ENCODE peak calls at places on chromosomes 2 and 18, in ten cellular contexts. N is CD8-positive, alpha-beta T cell; Q is type B pancreatic cell; I is GM10248; W is heart left ventricle; S is activated B cell treated with CpG ODN at 0.5 μM for 24 hours; U is AG09319; T is foreskin fibroblast; M is GM20000; H is adrenal gland. O is an unnamed sample.

GRCh38 chr2:21467910-21468309 is 344.1 kb downstream of the TDRD15 start:
- DNase-seq in H (no peak), Q (no peak), W (no peak), M (no peak), S (no peak), N (no peak), I (no peak), U (no peak), T (no peak), O (no peak)

GRCh38 chr2:54122939-54123338 is 7.5 kb downstream of the ACYP2 start:
- DNase-seq in Q (no peak), I (no peak), N (no peak), T (peak), S (no peak), M (no peak), U (no peak), H (peak), W (peak), O (no peak)

GRCh38 chr2:197813093-197813787 is 8.8 kb downstream of the PLCL1 start:
- DNase-seq in N (no peak), I (peak), Q (no peak), M (peak), W (no peak), S (no peak), U (no peak), T (peak), H (no peak), O (no peak)

GRCh38 chr18:77103991-77104521 is 28.5 kb downstream of the MBP start:
- DNase-seq in Q (no peak), H (peak), W (no peak), M (no peak), I (no peak), S (no peak), U (no peak), N (no peak), T (no peak), O (no peak)

GRCh38 chr2:199458017-199458805 is 472 bp upstream of the SATB2 start:
- DNase-seq in Q (no peak), U (no peak), I (peak), M (no peak), W (peak), T (peak), H (no peak), N (no peak), S (no peak), O (no peak)

GRCh38 chr18:34592961-34593382 is 117.1 kb upstream of the DTNA start:
- DNase-seq in M (no peak), S (no peak), I (no peak), N (no peak), Q (no peak), H (peak), T (peak), U (no peak), W (peak), O (no peak)

GRCh38 chr18:34583895-34584294 is 126.2 kb upstream of the DTNA start:
- DNase-seq in S (no peak), H (no peak), W (no peak), N (no peak), M (no peak), U (no peak), I (no peak), Q (no peak), T (no peak), O (no peak)

GRCh38 chr18:47817017-47817911 is 113.2 kb downstream of the SMAD2 start:
- DNase-seq in W (no peak), S (no peak), Q (no peak), T (peak), I (no peak), N (no peak), H (no peak), U (peak), M (no peak), O (no peak)

GRCh38 chr2:30412392-30413321 is 34.4 kb upstream of the LCLAT1 start:
- DNase-seq in S (no peak), T (peak), I (no peak), H (peak), N (no peak), W (peak), Q (no peak), M (no peak), U (no peak), O (no peak)

GRCh38 chr2:39581866-39582265 is 83.9 kb upstream of the TMEM178A start:
- DNase-seq in M (no peak), H (no peak), N (no peak), U (no peak), I (no peak), T (no peak), S (no peak), Q (no peak), W (no peak), O (no peak)

GRCh38 chr2:120108049-120108448 is 95.2 kb downstream of the EPB41L5 start:
- DNase-seq in W (no peak), I (no peak), U (peak), Q (no peak), N (no peak), H (no peak), T (peak), S (no peak), M (no peak), O (no peak)

DNA sequence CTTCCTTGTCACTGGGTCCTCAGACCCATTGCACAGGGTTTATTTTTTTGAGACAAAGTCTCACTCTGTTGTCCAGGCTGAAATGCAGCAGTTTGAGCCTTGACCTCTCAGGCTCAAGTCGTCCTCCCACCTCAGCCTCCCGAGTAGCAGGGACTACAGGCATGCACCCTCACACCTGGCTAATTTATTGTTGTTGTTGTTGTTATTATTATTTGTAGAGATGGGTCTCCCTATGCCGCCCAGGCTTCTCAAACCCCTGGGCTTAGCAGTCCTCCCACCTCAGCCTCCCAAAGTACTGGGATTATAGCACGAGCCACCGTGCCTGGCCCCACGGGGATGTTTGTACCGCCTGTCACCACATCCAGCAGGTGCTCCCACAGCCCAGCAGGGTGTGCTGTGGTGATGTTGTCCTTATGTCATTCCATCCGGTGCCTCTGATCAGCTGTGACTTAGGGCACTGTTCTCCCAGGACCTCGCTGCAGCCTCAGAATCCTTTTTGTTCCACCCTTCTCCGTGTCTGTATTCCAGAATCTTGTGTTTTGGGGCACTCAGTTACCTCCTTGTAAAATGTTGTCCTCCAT is 182.3 kb downstream of the INO80D start:
- DNase-seq in W (no peak), U (no peak), S (no peak), M (peak), Q (no peak), N (no peak), I (peak), T (no peak), H (peak), O (no peak)
- TF ChIP-seq CTCF in W (peak), U (peak), S (no peak), M (peak), Q (peak), N (no peak), I (no peak), T (peak), H (peak), O (peak)

GRCh38 chr2:231692847-231693246 is 15.5 kb upstream of the PTMA start:
- DNase-seq in S (no peak), U (no peak), I (no peak), M (no peak), N (no peak), T (no peak), Q (no peak), H (no peak), W (peak), O (no peak)
- TF ChIP-seq CTCF in S (no peak), U (no peak), I (no peak), M (no peak), N (no peak), T (no peak), Q (no peak), H (no peak), W (no peak), O (no peak)

DNA sequence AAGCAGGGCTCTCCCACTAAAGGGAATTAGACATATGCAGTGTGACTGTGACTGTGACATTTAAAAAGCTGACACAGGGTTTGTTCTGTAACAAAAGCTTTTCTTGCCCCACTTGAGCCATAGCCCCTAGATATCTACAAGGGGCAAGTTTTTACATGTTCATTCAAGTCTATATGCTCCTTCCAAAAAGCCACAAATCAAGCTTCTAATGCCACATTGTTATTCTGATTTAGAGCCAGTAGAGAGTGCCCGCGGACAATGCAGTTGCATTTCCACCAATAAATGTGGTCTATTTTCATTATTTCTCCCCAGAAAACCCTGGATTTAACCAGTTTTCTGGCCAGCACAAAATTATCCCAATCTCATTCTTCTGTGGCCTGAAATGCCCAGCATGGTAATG is 9.9 kb downstream of the ARHGAP25 start:
- DNase-seq in I (no peak), U (no peak), S (no peak), Q (no peak), T (no peak), W (no peak), H (no peak), N (no peak), M (no peak), O (no peak)
- TF ChIP-seq CTCF in I (no peak), U (no peak), S (no peak), Q (no peak), T (no peak), W (no peak), H (no peak), N (no peak), M (no peak), O (no peak)

GRCh38 chr2:26450031-26450635 is 27.8 kb downstream of the OTOF start:
- DNase-seq in T (no peak), M (no peak), S (no peak), U (no peak), N (no peak), Q (no peak), W (no peak), I (no peak), H (no peak), O (no peak)

GRCh38 chr2:26449278-26450030 is 28.5 kb downstream of the OTOF start:
- DNase-seq in M (no peak), T (no peak), Q (no peak), S (no peak), H (no peak), W (no peak), I (no peak), U (no peak), N (no peak), O (no peak)

GRCh38 chr2:26454561-26455001 is 23.3 kb downstream of the OTOF start:
- DNase-seq in W (no peak), Q (peak), H (peak), N (no peak), M (no peak), T (no peak), U (no peak), S (no peak), I (no peak), O (no peak)

GRCh38 chr2:26453421-26454329 is 24.2 kb downstream of the OTOF start:
- DNase-seq in T (no peak), U (no peak), Q (no peak), S (no peak), W (no peak), M (no peak), N (no peak), I (no peak), H (peak), O (no peak)

GRCh38 chr2:26451700-26452099 is 26.2 kb downstream of the OTOF start:
- DNase-seq in M (no peak), Q (no peak), H (no peak), S (no peak), T (no peak), N (no peak), W (no peak), U (no peak), I (no peak), O (no peak)
- TF ChIP-seq CTCF in M (no peak), Q (no peak), H (no peak), S (no peak), T (no peak), N (no peak), W (no peak), U (no peak), I (no peak), O (no peak)

DNA sequence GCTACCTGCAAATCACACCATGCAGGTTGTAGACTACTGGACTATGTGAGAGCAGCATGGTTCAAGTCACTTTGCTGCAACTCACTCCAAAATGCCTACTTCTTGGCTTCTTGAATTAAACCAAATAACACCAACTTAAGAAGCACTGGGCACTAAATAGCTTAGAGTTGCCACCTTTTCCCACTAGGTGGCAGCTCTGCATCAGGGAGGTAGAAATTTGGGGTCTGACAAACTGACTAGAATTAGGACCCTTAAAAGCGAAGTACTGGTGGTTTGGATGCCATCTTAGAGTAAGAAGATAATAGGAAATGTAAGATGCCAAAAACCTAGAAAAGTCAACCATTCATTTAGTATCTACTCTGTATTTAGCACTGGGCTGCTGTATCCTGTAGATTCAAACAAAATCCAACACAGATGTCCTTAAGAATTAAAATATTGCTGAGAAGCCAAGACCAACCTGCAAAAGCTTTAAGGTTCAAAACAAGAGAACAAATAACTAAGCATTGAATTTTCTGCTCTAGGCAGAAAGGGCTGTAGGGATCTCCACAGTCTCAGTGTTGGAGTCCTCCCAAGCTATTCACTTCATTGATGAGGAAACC is 65.5 kb downstream of the CCBE1 start:
- DNase-seq in M (peak), I (peak), W (no peak), U (no peak), N (no peak), Q (no peak), H (no peak), S (no peak), T (peak), O (no peak)
- TF ChIP-seq CTCF in M (peak), I (peak), W (peak), U (peak), N (no peak), Q (peak), H (peak), S (no peak), T (peak), O (peak)